ENCODE peak calls at places on chromosomes 16 and 17, in seven cellular contexts. L is IMR-90, K is neuronal stem cell, I is H9, O is mesendoderm, T is mesenchymal stem cell, C is trophoblast cell. N is an unnamed sample.

GRCh38 chr16:85733155-85733838 is 17.6 kb downstream of the C16orf74 start:
- DNase-seq in O (no peak), K (no peak), C (peak; percentile 50), L (no peak), I (no peak), T (peak; percentile 20), N (no peak)

GRCh38 chr16:10824111-10824893 is 5.7 kb upstream of the TVP23A start:
- DNase-seq in C (no peak), T (no peak), L (no peak), K (no peak), O (no peak), I (no peak), N (no peak)

GRCh38 chr16:17377360-17378324 is 93.1 kb downstream of the XYLT1 start:
- DNase-seq in K (peak; percentile 47), T (no peak), L (no peak), C (peak; percentile 24), O (no peak), I (no peak), N (no peak)

GRCh38 chr17:73201215-73202069 is 8.6 kb downstream of the COG1 start:
- DNase-seq in L (no peak), O (no peak), C (no peak), K (no peak), T (no peak), I (no peak), N (no peak)

GRCh38 chr17:65013613-65014391 is 42.7 kb downstream of the GNA13 start:
- DNase-seq in T (peak; percentile 88), K (no peak), I (no peak), C (peak; percentile 81), L (peak; percentile 93), O (peak; percentile 18), N (no peak)

GRCh38 chr16:55543470-55543869 is 23.0 kb upstream of the CAPNS2 start:
- DNase-seq in C (peak; percentile 60), K (no peak), L (peak; percentile 41), T (peak; percentile 48), O (peak; percentile 35), I (no peak), N (no peak)

GRCh38 chr16:89727406-89728120 is 6.2 kb downstream of the ZNF276 start:
- DNase-seq in O (peak; percentile 68), L (no peak), C (no peak), K (no peak), I (no peak), T (no peak), N (no peak)

GRCh38 chr17:27038676-27039075 is 255.2 kb upstream of the WSB1 start:
- DNase-seq in L (no peak), K (no peak), O (peak; percentile 2), C (no peak), I (no peak), T (no peak), N (no peak)

GRCh38 chr16:81457326-81458133 is 12.9 kb downstream of the CMIP start:
- DNase-seq in O (peak; percentile 88), K (no peak), I (no peak), C (peak; percentile 39), T (peak; percentile 83), L (peak; percentile 76), N (no peak)

GRCh38 chr16:79026117-79026516 is 574.4 kb downstream of the MAF start:
- DNase-seq in C (no peak), I (no peak), L (no peak), K (no peak), O (no peak), T (no peak), N (no peak)

GRCh38 chr17:71765437-71765836 is 355.4 kb upstream of the SOX9 start:
- DNase-seq in K (no peak), L (peak; percentile 1), T (peak; percentile 59), O (no peak), C (no peak), I (no peak), N (no peak)

GRCh38 chr16:66915041-66915440 is 3.6 kb downstream of the CDH16 start:
- DNase-seq in C (no peak), T (no peak), K (no peak), L (no peak), O (no peak), I (no peak), N (no peak)

GRCh38 chr16:57446530-57447141 is 549 bp downstream of the CIAPIN1 start:
- DNase-seq in K (no peak), I (no peak), C (peak; percentile 18), L (peak; percentile 4), T (peak; percentile 68), O (peak; percentile 40), N (no peak)

GRCh38 chr16:27426423-27427408 is 24.7 kb downstream of the IL21R start:
- DNase-seq in T (peak; percentile 78), L (peak; percentile 96), C (no peak), O (peak; percentile 73), I (peak; percentile 55), K (no peak), N (no peak)

GRCh38 chr16:2166263-2167080 is 10.9 kb downstream of the TRAF7 start:
- DNase-seq in I (no peak), L (no peak), C (no peak), O (no peak), K (no peak), T (no peak), N (no peak)
- H2BK120ac ChIP-seq in I (no peak overlapping the region), L (no peak overlapping the region), C (no peak overlapping the region), O (no peak overlapping the region), K (no peak overlapping the region), T (no peak overlapping the region), N (no peak overlapping the region)

GRCh38 chr16:87075319-87075860 is 241.8 kb downstream of the C16orf95 start:
- DNase-seq in I (no peak), T (no peak), L (no peak), O (no peak), K (no peak), C (no peak), N (no peak)

GRCh38 chr16:87076950-87077749 is 240.0 kb downstream of the C16orf95 start:
- DNase-seq in I (peak; percentile 86), T (peak; percentile 57), C (peak; percentile 42), O (peak; percentile 88), K (no peak), L (peak; percentile 55), N (peak; percentile 65)

GRCh38 chr16:87080571-87081167 is 236.5 kb downstream of the C16orf95 start:
- DNase-seq in C (no peak), L (no peak), T (no peak), K (no peak), O (no peak), I (no peak), N (no peak)

GRCh38 chr16:87076331-87076949 is 240.8 kb downstream of the C16orf95 start:
- DNase-seq in T (no peak), I (no peak), C (peak; percentile 53), L (no peak), K (no peak), O (no peak), N (no peak)

DNA sequence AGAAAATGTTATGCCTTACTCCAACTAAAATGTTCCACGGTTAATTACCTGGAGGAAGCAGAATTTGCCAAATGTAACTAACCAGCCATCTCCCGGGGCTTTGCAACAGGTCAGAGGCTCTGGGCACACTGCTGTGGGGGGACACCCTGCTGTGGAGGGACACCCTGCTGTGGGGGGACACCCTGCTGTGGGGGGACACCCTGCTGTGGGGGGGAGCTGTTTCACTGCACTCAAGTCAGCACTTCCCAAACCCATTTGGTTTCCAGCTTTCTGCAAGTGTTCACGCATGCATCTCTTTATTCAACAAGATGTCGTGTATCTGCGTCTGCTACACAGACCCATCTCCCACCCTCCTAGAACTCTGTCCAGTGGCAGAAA is 239.5 kb downstream of the C16orf95 start:
- DNase-seq in C (no peak), O (no peak), L (no peak), K (no peak), I (no peak), T (no peak), N (no peak)
- H2BK120ac ChIP-seq in C (no peak overlapping the region), O (no peak overlapping the region), L (no peak overlapping the region), K (no peak overlapping the region), I (no peak overlapping the region), T (no peak overlapping the region), N (no peak overlapping the region)

GRCh38 chr17:8419305-8419704 is 16.4 kb upstream of the NDEL1 start:
- DNase-seq in L (no peak), I (no peak), C (no peak), K (no peak), T (no peak), O (no peak), N (no peak)

GRCh38 chr17:8420041-8420934 is 15.4 kb upstream of the NDEL1 start:
- DNase-seq in L (peak; percentile 52), O (no peak), I (no peak), T (peak; percentile 80), K (no peak), C (peak; percentile 20), N (no peak)

GRCh38 chr17:8417806-8418205 is 17.9 kb upstream of the NDEL1 start:
- DNase-seq in T (no peak), K (no peak), C (peak; percentile 60), L (no peak), I (no peak), O (no peak), N (no peak)

GRCh38 chr17:8418471-8418870 is 17.2 kb upstream of the NDEL1 start:
- DNase-seq in C (no peak), K (no peak), I (no peak), T (no peak), O (no peak), L (no peak), N (no peak)

GRCh38 chr17:8421571-8421970 is 14.1 kb upstream of the NDEL1 start:
- DNase-seq in T (no peak), O (no peak), L (no peak), I (no peak), K (no peak), C (no peak), N (no peak)
- H2BK120ac ChIP-seq in T (no peak overlapping the region), O (no peak overlapping the region), L (no peak overlapping the region), I (no peak overlapping the region), K (no peak overlapping the region), C (no peak overlapping the region), N (no peak overlapping the region)

GRCh38 chr17:78416791-78417530 is 38.5 kb downstream of the PGS1 start:
- DNase-seq in O (no peak), L (no peak), C (peak; percentile 27), K (no peak), I (no peak), T (peak; percentile 95), N (no peak)
- H2BK120ac ChIP-seq in O (no peak overlapping the region), L (peak overlapping the region; percentile 18), C (peak overlapping the region; percentile 80), K (no peak overlapping the region), I (no peak overlapping the region), T (peak overlapping the region; percentile 92), N (no peak overlapping the region)

GRCh38 chr17:43132117-43132516 is 7.0 kb upstream of the BRCA1 start:
- DNase-seq in C (no peak), O (no peak), K (no peak), L (no peak), I (no peak), T (no peak), N (no peak)
- H2BK120ac ChIP-seq in C (no peak overlapping the region), O (no peak overlapping the region), K (no peak overlapping the region), L (no peak overlapping the region), I (no peak overlapping the region), T (no peak overlapping the region), N (no peak overlapping the region)

GRCh38 chr17:63827002-63827800 is at the start of the genes FTSJ3 and PSMC5:
- DNase-seq in C (peak; percentile 95), L (peak; percentile 93), K (peak; percentile 92), O (peak; percentile 97), I (peak; percentile 98), T (peak; percentile 98), N (peak; percentile 92)
- H2BK120ac ChIP-seq in C (peak within 1 kb of the TSS; percentile 60), L (peak within 1 kb of the TSS; percentile 99), K (no peak within 1 kb of the TSS), O (no peak within 1 kb of the TSS), I (no peak within 1 kb of the TSS), T (peak within 1 kb of the TSS; percentile 45), N (peak within 1 kb of the TSS; percentile 66)

GRCh38 chr16:69618721-69619120 is 53.0 kb downstream of the NFAT5 start:
- DNase-seq in T (peak; percentile 34), C (no peak), I (no peak), O (no peak), K (no peak), L (no peak), N (no peak)
- H2BK120ac ChIP-seq in T (no peak overlapping the region), C (no peak overlapping the region), I (no peak overlapping the region), O (no peak overlapping the region), K (no peak overlapping the region), L (no peak overlapping the region), N (no peak overlapping the region)

N was measured in H1.